ENCODE peak calls at places on chromosome 18, in eight cellular contexts. V is NCI-H510A; L is iPS DF 19.7; J is GM04503; Z is NCI-H460; T is fibroblast of villous mesenchyme; O is M059J; D is activated T-helper 1 cell treated with anti-CD3 and anti-CD28 coated beads, Interleukin-12 subunit alpha, Interleukin-12 subunit beta, Interleukin-2, Interleukin-4 antibody, amounts not matched to agents 30 ng/mL and 10 ng/mL and 1 ng/mL, durations not matched to agents 14 hours and 24 hours and 36 hours. R is an unnamed sample.

GRCh38 chr18:76130845-76131244 is 364.2 kb downstream of the ZNF516 start:
- DNase-seq in V (no peak), L (no peak), J (no peak), Z (no peak), T (no peak), O (no peak), D (no peak), R (no peak)

GRCh38 chr18:34890486-34891085 is 150.6 kb upstream of the MAPRE2 start:
- DNase-seq in V (no peak), L (no peak), J (no peak), Z (no peak), T (no peak), O (no peak), D (no peak), R (no peak)

GRCh38 chr18:48546411-48546810 is 7.6 kb downstream of the CTIF start:
- DNase-seq in V (no peak), L (no peak), J (no peak), Z (no peak), T (peak), O (peak), D (no peak), R (peak)

GRCh38 chr18:48896875-48897511 is 53.8 kb downstream of the SMAD7 start:
- DNase-seq in V (no peak), L (no peak), J (no peak), Z (no peak), T (peak), O (peak), D (no peak), R (peak)

GRCh38 chr18:3592864-3593263 is 142.9 kb downstream of the TGIF1 start:
- DNase-seq in V (no peak), L (no peak), J (no peak), Z (no peak), T (no peak), O (no peak), D (no peak), R (no peak)

GRCh38 chr18:22335644-22336275 is 82.0 kb downstream of the CTAGE1 start:
- DNase-seq in V (no peak), L (no peak), J (no peak), Z (no peak), T (no peak), O (no peak), D (no peak), R (no peak)

GRCh38 chr18:79606621-79607331 is 72.8 kb upstream of the CTDP1 start:
- DNase-seq in V (no peak), L (no peak), J (no peak), Z (no peak), T (no peak), O (no peak), D (no peak), R (no peak)

GRCh38 chr18:5962362-5962761 is 67.0 kb upstream of the TMEM200C start:
- DNase-seq in V (no peak), L (no peak), J (no peak), Z (no peak), T (no peak), O (peak), D (no peak), R (no peak)

GRCh38 chr18:26657618-26658581 is 109.5 kb upstream of the KCTD1 start:
- DNase-seq in V (no peak), L (no peak), J (no peak), Z (no peak), T (no peak), O (peak), D (no peak), R (no peak)

GRCh38 chr18:61891271-61891670 is 1.5 kb downstream of the RNF152 start:
- DNase-seq in V (no peak), L (no peak), J (no peak), Z (no peak), T (peak), O (peak), D (no peak), R (no peak)

GRCh38 chr18:24731158-24731557 is 270.7 kb downstream of the HRH4 start:
- DNase-seq in V (no peak), L (no peak), J (no peak), Z (no peak), T (no peak), O (peak), D (no peak), R (no peak)

GRCh38 chr18:11883153-11883552 is 25.0 kb downstream of the MPPE1 start:
- DNase-seq in V (no peak), L (no peak), J (no peak), Z (no peak), T (peak), O (no peak), D (no peak), R (no peak)

GRCh38 chr18:45895339-45895738 is 69.9 kb downstream of the SIGLEC15 start:
- DNase-seq in V (no peak), L (no peak), J (no peak), Z (no peak), T (no peak), O (no peak), D (no peak), R (no peak)

GRCh38 chr18:21740474-21740723 is 193 bp upstream of the MIB1 start:
- DNase-seq in V (peak), L (no peak), J (peak), Z (peak), T (peak), O (peak), D (peak), R (peak)

GRCh38 chr18:6816154-6816553 is 86.6 kb downstream of the ARHGAP28 start:
- DNase-seq in V (no peak), L (no peak), J (no peak), Z (no peak), T (peak), O (no peak), D (no peak), R (no peak)

GRCh38 chr18:6785411-6785810 is 55.9 kb downstream of the ARHGAP28 start:
- DNase-seq in V (no peak), L (no peak), J (no peak), Z (no peak), T (no peak), O (no peak), D (no peak), R (no peak)

GRCh38 chr18:31162825-31163435 is at the start of gene DSC1:
- DNase-seq in V (no peak), L (no peak), J (no peak), Z (no peak), T (no peak), O (no peak), D (no peak), R (no peak)

GRCh38 chr18:2857491-2858063 is 10.8 kb downstream of the EMILIN2 start:
- DNase-seq in V (no peak), L (no peak), J (peak), Z (no peak), T (peak), O (no peak), D (no peak), R (peak)

GRCh38 chr18:32442575-32442974 is 28.1 kb downstream of the GAREM1 start:
- DNase-seq in V (no peak), L (no peak), J (no peak), Z (no peak), T (no peak), O (no peak), D (no peak), R (no peak)

GRCh38 chr18:33612632-33613031 is 34.6 kb downstream of the ASXL3 start:
- DNase-seq in V (no peak), L (no peak), J (no peak), Z (no peak), T (no peak), O (no peak), D (no peak), R (no peak)

GRCh38 chr18:28684746-28685145 is 507.8 kb upstream of the CDH2 start:
- DNase-seq in V (no peak), L (no peak), J (no peak), Z (no peak), T (no peak), O (peak), D (no peak), R (no peak)

GRCh38 chr18:77622009-77622692 is 372.5 kb downstream of the GALR1 start:
- DNase-seq in V (no peak), L (no peak), J (no peak), Z (no peak), T (no peak), O (peak), D (no peak), R (peak)

GRCh38 chr18:55343396-55344073 is 244.5 kb downstream of the TCF4 start:
- DNase-seq in V (no peak), L (no peak), J (no peak), Z (no peak), T (peak), O (peak), D (no peak), R (no peak)

GRCh38 chr18:48022531-48023330 is 92.3 kb upstream of the SMAD2 start:
- DNase-seq in V (peak), L (no peak), J (no peak), Z (peak), T (peak), O (peak), D (no peak), R (peak)

GRCh38 chr18:48948112-48949050 is 2.4 kb downstream of the SMAD7 start:
- DNase-seq in V (no peak), L (no peak), J (no peak), Z (no peak), T (peak), O (peak), D (peak), R (no peak)

GRCh38 chr18:4319738-4320677 is 135.1 kb downstream of the DLGAP1 start:
- DNase-seq in V (no peak), L (no peak), J (no peak), Z (no peak), T (no peak), O (no peak), D (no peak), R (no peak)

GRCh38 chr18:36769611-36770314 is 59.0 kb downstream of the TPGS2 start:
- DNase-seq in V (no peak), L (no peak), J (no peak), Z (peak), T (peak), O (no peak), D (no peak), R (no peak)

GRCh38 chr18:33804258-33804657 is 226.2 kb downstream of the ASXL3 start:
- DNase-seq in V (peak), L (no peak), J (no peak), Z (no peak), T (peak), O (peak), D (no peak), R (no peak)

GRCh38 chr18:6759579-6759978 is 30.1 kb downstream of the ARHGAP28 start:
- DNase-seq in V (no peak), L (no peak), J (no peak), Z (no peak), T (no peak), O (no peak), D (no peak), R (no peak)